ENCODE peak calls at places on chromosomes 4 and X, in four cellular contexts. One of them, this sample, is unnamed.

GRCh38 chr4:150384249-150384648 is 197.7 kb upstream of the MAB21L2 start:
- DNase-seq in thoracic aorta: no peak
- DNase-seq in sigmoid colon: no peak
- DNase-seq in cardiac muscle cell: no peak
- DNase-seq in this sample: no peak

GRCh38 chr4:152073738-152074137 is 312.9 kb upstream of the GATB start:
- DNase-seq in sigmoid colon: no peak
- DNase-seq in thoracic aorta: no peak
- DNase-seq in cardiac muscle cell: no peak
- DNase-seq in this sample: peak; percentile 51

GRCh38 chrX:65596270-65596669 is 61.7 kb upstream of the LAS1L start:
- DNase-seq in sigmoid colon: no peak
- DNase-seq in cardiac muscle cell: no peak
- DNase-seq in thoracic aorta: no peak
- DNase-seq in this sample: peak; percentile 69

GRCh38 chr4:57156242-57156990 is 46.2 kb upstream of the IGFBP7 start:
- DNase-seq in sigmoid colon: no peak
- DNase-seq in thoracic aorta: no peak
- DNase-seq in cardiac muscle cell: no peak
- DNase-seq in this sample: peak; percentile 73

GRCh38 chr4:111960241-111960667 is 185.0 kb upstream of the FAM241A start:
- DNase-seq in cardiac muscle cell: no peak
- DNase-seq in thoracic aorta: no peak
- DNase-seq in sigmoid colon: no peak
- DNase-seq in this sample: peak; percentile 31

GRCh38 chrX:44881549-44881948 is 8.6 kb downstream of the KDM6A start:
- DNase-seq in cardiac muscle cell: no peak
- DNase-seq in sigmoid colon: no peak
- DNase-seq in thoracic aorta: no peak
- DNase-seq in this sample: no peak

GRCh38 chrX:63349307-63349706 is 1.8 kb downstream of the SPIN4 start:
- DNase-seq in sigmoid colon: no peak
- DNase-seq in thoracic aorta: no peak
- DNase-seq in cardiac muscle cell: peak; percentile 4
- DNase-seq in this sample: no peak

GRCh38 chr4:148056879-148057278 is 325.0 kb downstream of the ARHGAP10 start:
- DNase-seq in thoracic aorta: peak; percentile 6
- DNase-seq in cardiac muscle cell: no peak
- DNase-seq in sigmoid colon: no peak
- DNase-seq in this sample: peak; percentile 63

GRCh38 chrX:137747231-137747630 is 181.3 kb downstream of the ZIC3 start:
- DNase-seq in thoracic aorta: no peak
- DNase-seq in sigmoid colon: no peak
- DNase-seq in cardiac muscle cell: no peak
- DNase-seq in this sample: no peak

GRCh38 chrX:10022580-10023245 is 55.6 kb downstream of the CLDN34 start:
- DNase-seq in thoracic aorta: no peak
- DNase-seq in sigmoid colon: peak; percentile 83
- DNase-seq in cardiac muscle cell: no peak
- DNase-seq in this sample: peak; percentile 17

GRCh38 chr4:104064650-104065577 is 345.1 kb upstream of the TACR3 start:
- DNase-seq in cardiac muscle cell: peak; percentile 73
- DNase-seq in sigmoid colon: no peak
- DNase-seq in thoracic aorta: no peak
- DNase-seq in this sample: peak; percentile 43

GRCh38 chr4:163484906-163485305 is 9.6 kb upstream of the TMA16 start:
- DNase-seq in sigmoid colon: no peak
- DNase-seq in cardiac muscle cell: peak; percentile 80
- DNase-seq in thoracic aorta: no peak
- DNase-seq in this sample: peak; percentile 44

GRCh38 chr4:128565565-128566186 is 243.8 kb upstream of the JADE1 start:
- DNase-seq in thoracic aorta: no peak
- DNase-seq in cardiac muscle cell: peak; percentile 69
- DNase-seq in sigmoid colon: peak; percentile 72
- DNase-seq in this sample: peak; percentile 36

GRCh38 chr4:145902522-145902921 is 36.1 kb downstream of the ZNF827 start:
- DNase-seq in thoracic aorta: no peak
- DNase-seq in sigmoid colon: no peak
- DNase-seq in cardiac muscle cell: no peak
- DNase-seq in this sample: no peak

GRCh38 chr4:2059726-2060577 is 825 bp downstream of the NAT8L start:
- DNase-seq in sigmoid colon: no peak
- DNase-seq in cardiac muscle cell: peak; percentile 57
- DNase-seq in thoracic aorta: no peak
- DNase-seq in this sample: no peak

GRCh38 chrX:2614911-2615310 is 76.2 kb upstream of the CD99 start:
- DNase-seq in thoracic aorta: no peak
- DNase-seq in sigmoid colon: no peak
- DNase-seq in cardiac muscle cell: peak; percentile 43
- DNase-seq in this sample: peak; percentile 59

GRCh38 chr4:144451771-144452170 is 194.2 kb upstream of the HHIP start:
- DNase-seq in thoracic aorta: no peak
- DNase-seq in cardiac muscle cell: no peak
- DNase-seq in sigmoid colon: no peak
- DNase-seq in this sample: no peak

DNA sequence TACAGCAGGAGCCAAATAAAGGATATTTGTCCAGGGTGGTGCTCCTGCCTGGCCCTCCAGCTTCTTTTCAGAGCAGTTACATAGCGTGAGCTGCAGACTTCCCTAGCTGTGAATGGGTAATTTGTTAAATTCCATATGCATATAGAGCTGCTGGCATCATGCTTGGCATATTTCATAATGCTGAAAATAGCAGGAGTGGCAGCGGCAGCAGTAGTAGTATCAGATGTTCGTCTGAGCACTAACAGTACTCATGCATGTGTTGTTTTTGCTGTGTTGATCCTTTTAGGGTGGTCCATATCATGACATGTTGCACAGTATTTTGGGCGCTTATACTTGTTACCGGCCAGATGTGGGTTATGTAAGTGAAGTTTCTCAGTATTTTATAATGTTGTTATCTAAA is 33.6 kb upstream of the TADA2B start:
- DNase-seq in sigmoid colon: no peak
- DNase-seq in thoracic aorta: no peak
- DNase-seq in cardiac muscle cell: no peak
- DNase-seq in this sample: no peak
- H3K36me3 ChIP-seq in sigmoid colon: peaks cover 3% of the 10 kb centered on the region
- H3K36me3 ChIP-seq in thoracic aorta: peaks cover 45% of the 10 kb centered on the region
- H3K36me3 ChIP-seq in cardiac muscle cell: peaks cover 17% of the 10 kb centered on the region
- H3K36me3 ChIP-seq in this sample: peaks cover 27% of the 10 kb centered on the region

DNA sequence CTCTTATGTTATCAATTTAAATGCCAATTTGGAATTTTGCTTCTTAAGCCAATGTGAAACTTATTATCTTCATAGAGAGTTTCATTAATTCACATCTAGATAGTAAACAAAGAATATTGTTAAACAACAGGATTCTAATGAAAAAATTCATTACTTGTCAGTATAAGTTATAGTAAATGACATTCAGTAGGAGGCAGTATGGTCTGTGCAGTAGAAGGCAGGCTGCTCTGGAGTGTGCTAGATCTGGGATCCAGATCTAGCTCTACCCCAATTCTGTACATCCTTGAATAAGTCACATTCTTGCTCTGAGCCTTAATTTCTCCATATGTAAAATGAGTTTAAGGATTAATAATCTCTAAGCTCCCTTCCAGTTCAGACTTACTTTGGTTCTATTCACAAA is 202.7 kb upstream of the POU3F4 start:
- DNase-seq in cardiac muscle cell: no peak
- DNase-seq in sigmoid colon: no peak
- DNase-seq in thoracic aorta: no peak
- DNase-seq in this sample: no peak
- TF ChIP-seq CTCF in cardiac muscle cell: no peak
- TF ChIP-seq CTCF in sigmoid colon: no peak
- TF ChIP-seq CTCF in thoracic aorta: no peak
- TF ChIP-seq CTCF in this sample: no peak

GRCh38 chrX:15163131-15163530 is 106.8 kb downstream of the ASB9 start:
- DNase-seq in cardiac muscle cell: no peak
- DNase-seq in sigmoid colon: no peak
- DNase-seq in thoracic aorta: no peak
- DNase-seq in this sample: no peak

GRCh38 chrX:15157624-15158023 is 112.3 kb downstream of the ASB9 start:
- DNase-seq in cardiac muscle cell: no peak
- DNase-seq in thoracic aorta: no peak
- DNase-seq in sigmoid colon: no peak
- DNase-seq in this sample: no peak

GRCh38 chrX:15158736-15159406 is 111.0 kb downstream of the ASB9 start:
- DNase-seq in thoracic aorta: no peak
- DNase-seq in sigmoid colon: no peak
- DNase-seq in cardiac muscle cell: no peak
- DNase-seq in this sample: peak; percentile 67

GRCh38 chrX:15160558-15160957 is 109.3 kb downstream of the ASB9 start:
- DNase-seq in cardiac muscle cell: no peak
- DNase-seq in thoracic aorta: no peak
- DNase-seq in sigmoid colon: no peak
- DNase-seq in this sample: no peak

GRCh38 chrX:15158350-15158735 is 111.5 kb downstream of the ASB9 start:
- DNase-seq in thoracic aorta: no peak
- DNase-seq in cardiac muscle cell: no peak
- DNase-seq in sigmoid colon: no peak
- DNase-seq in this sample: no peak
- H3K4me3 ChIP-seq in thoracic aorta: no peak overlapping the region
- H3K4me3 ChIP-seq in cardiac muscle cell: no peak overlapping the region
- H3K4me3 ChIP-seq in sigmoid colon: no peak overlapping the region
- H3K4me3 ChIP-seq in this sample: no peak overlapping the region

DNA sequence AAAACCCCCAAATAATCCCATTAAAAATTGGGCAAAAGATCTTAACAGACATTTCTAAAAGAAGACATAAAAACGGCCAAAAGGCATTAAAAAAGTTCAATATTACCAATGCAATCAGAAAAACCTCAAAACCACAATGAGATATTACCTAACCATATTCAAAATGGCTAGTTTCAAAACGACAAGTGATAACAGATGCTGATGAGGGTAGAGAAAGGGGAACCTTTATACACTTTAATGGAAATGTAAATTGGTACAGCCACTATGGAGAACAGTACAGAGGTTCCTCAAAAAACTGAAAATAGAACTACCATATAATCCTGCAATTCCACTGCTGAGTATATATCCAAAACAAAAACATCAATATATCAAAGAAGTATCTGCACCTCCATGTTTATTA is 6.2 kb downstream of the AADAT start:
- DNase-seq in thoracic aorta: no peak
- DNase-seq in cardiac muscle cell: no peak
- DNase-seq in sigmoid colon: no peak
- DNase-seq in this sample: no peak
- H3K36me3 ChIP-seq in thoracic aorta: no peaks in the 10 kb centered on the region
- H3K36me3 ChIP-seq in cardiac muscle cell: peaks cover 22% of the 10 kb centered on the region
- H3K36me3 ChIP-seq in sigmoid colon: no peaks in the 10 kb centered on the region
- H3K36me3 ChIP-seq in this sample: no peaks in the 10 kb centered on the region

GRCh38 chr4:153440475-153440874 is 25.7 kb upstream of the TMEM131L start:
- DNase-seq in cardiac muscle cell: no peak
- DNase-seq in sigmoid colon: no peak
- DNase-seq in thoracic aorta: no peak
- DNase-seq in this sample: no peak

GRCh38 chr4:153439831-153440230 is 26.3 kb upstream of the TMEM131L start:
- DNase-seq in sigmoid colon: no peak
- DNase-seq in cardiac muscle cell: no peak
- DNase-seq in thoracic aorta: no peak
- DNase-seq in this sample: no peak

GRCh38 chr4:153433753-153434105 is 32.4 kb upstream of the TMEM131L start:
- DNase-seq in sigmoid colon: no peak
- DNase-seq in thoracic aorta: no peak
- DNase-seq in cardiac muscle cell: no peak
- DNase-seq in this sample: no peak

GRCh38 chr4:153434190-153434589 is 32.0 kb upstream of the TMEM131L start:
- DNase-seq in sigmoid colon: no peak
- DNase-seq in cardiac muscle cell: no peak
- DNase-seq in thoracic aorta: no peak
- DNase-seq in this sample: no peak

GRCh38 chr4:153438916-153439756 is 27.0 kb upstream of the TMEM131L start:
- DNase-seq in sigmoid colon: no peak
- DNase-seq in thoracic aorta: no peak
- DNase-seq in cardiac muscle cell: no peak
- DNase-seq in this sample: no peak
- TF ChIP-seq CTCF in sigmoid colon: no peak
- TF ChIP-seq CTCF in thoracic aorta: no peak
- TF ChIP-seq CTCF in cardiac muscle cell: no peak
- TF ChIP-seq CTCF in this sample: no peak

DNA sequence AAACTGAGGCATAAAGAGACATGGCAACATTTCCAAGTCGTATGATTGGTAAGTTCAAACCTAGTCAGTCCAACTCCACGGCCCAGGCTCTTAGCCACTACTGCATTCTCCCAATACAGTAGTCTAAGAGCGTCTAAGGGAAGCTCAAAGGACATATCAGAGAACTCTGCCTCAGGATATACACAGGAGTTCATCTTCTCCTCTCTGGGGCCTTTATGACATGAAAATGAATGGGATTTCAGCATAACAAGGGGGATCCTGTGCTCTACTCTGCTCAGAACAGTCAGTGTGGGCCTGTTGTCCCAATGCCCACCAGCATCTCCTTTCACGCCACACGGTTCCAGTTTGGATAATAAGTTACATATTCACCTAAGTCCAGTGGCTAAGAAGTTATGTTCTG is 4.2 kb downstream of the GASK1B start:
- DNase-seq in thoracic aorta: no peak
- DNase-seq in sigmoid colon: no peak
- DNase-seq in cardiac muscle cell: no peak
- DNase-seq in this sample: no peak
- H3K4me3 ChIP-seq in thoracic aorta: peak overlapping the region; percentile 84
- H3K4me3 ChIP-seq in sigmoid colon: peak overlapping the region; percentile 9
- H3K4me3 ChIP-seq in cardiac muscle cell: no peak overlapping the region
- H3K4me3 ChIP-seq in this sample: no peak overlapping the region

GRCh38 chr4:3518511-3518880 is 13.7 kb downstream of the LRPAP1 start:
- DNase-seq in thoracic aorta: no peak
- DNase-seq in cardiac muscle cell: no peak
- DNase-seq in sigmoid colon: peak; percentile 53
- DNase-seq in this sample: no peak
- H3K36me3 ChIP-seq in thoracic aorta: peaks cover 81% of the 10 kb centered on the region
- H3K36me3 ChIP-seq in cardiac muscle cell: peaks cover 45% of the 10 kb centered on the region
- H3K36me3 ChIP-seq in sigmoid colon: peaks cover 50% of the 10 kb centered on the region
- H3K36me3 ChIP-seq in this sample: peaks cover 61% of the 10 kb centered on the region